ENCODE peak calls at places on chromosomes 16 and 17, in four cellular contexts. U is stimulated activated naive CD8-positive, alpha-beta T cell treated with anti-CD3 and anti-CD28 coated beads, Interleukin-15, Interleukin-2, amounts not matched to agents 100 U/mL and 50 U/mL, for 24 hours; S is activated naive CD8-positive, alpha-beta T cell treated with anti-CD3 and anti-CD28 coated beads, Interleukin-2, amount 10 ng/mL, durations not matched to agents 7 days and 5 days; M is HepG2. Y is an unnamed sample.

GRCh38 chr16:85403693-85404092 is 209.4 kb upstream of the GSE1 start:
- ATAC-seq in U (peak), S (no peak), M (peak), Y (no peak)

GRCh38 chr16:27867122-27868110 is 196.1 kb downstream of the GSG1L start:
- ATAC-seq in U (peak), S (peak), M (peak), Y (no peak)

GRCh38 chr16:25045696-25046381 is 30.7 kb upstream of the ARHGAP17 start:
- ATAC-seq in U (peak), S (no peak), M (no peak), Y (no peak)

GRCh38 chr16:9049241-9049640 is 42.2 kb upstream of the HAPSTR1 start:
- ATAC-seq in U (no peak), S (no peak), M (no peak), Y (no peak)

GRCh38 chr16:67101683-67102082 is 8.1 kb upstream of the PHAF1 start:
- ATAC-seq in U (peak), S (no peak), M (no peak), Y (peak)

GRCh38 chr16:85490971-85491771 is 122.0 kb upstream of the GSE1 start:
- ATAC-seq in U (no peak), S (no peak), M (peak), Y (no peak)

GRCh38 chr17:47778184-47778635 is 43.4 kb downstream of the OSBPL7 start:
- ATAC-seq in U (no peak), S (no peak), M (no peak), Y (peak)

GRCh38 chr17:83098241-83099085 is 19.1 kb downstream of the METRNL start:
- ATAC-seq in U (no peak), S (no peak), M (peak), Y (no peak)

GRCh38 chr16:88527186-88527936 is 42.8 kb upstream of the ZC3H18 start:
- ATAC-seq in U (peak), S (peak), M (peak), Y (peak)

GRCh38 chr17:8126306-8127066 is 2.6 kb upstream of the HES7 start:
- ATAC-seq in U (peak), S (peak), M (peak), Y (peak)

GRCh38 chr17:48037924-48038323 is 327 bp upstream of the COPZ2 start:
- ATAC-seq in U (no peak), S (no peak), M (peak), Y (no peak)

GRCh38 chr16:81589975-81590650 is 145.5 kb downstream of the CMIP start:
- ATAC-seq in U (no peak), S (no peak), M (no peak), Y (no peak)

GRCh38 chr17:18005496-18005895 is 32.8 kb downstream of the DRC3 start:
- ATAC-seq in U (no peak), S (no peak), M (no peak), Y (no peak)

GRCh38 chr17:50155115-50155819 is 4.8 kb upstream of the PPP1R9B start:
- ATAC-seq in U (no peak), S (no peak), M (no peak), Y (no peak)

GRCh38 chr16:65126845-65127624 is 5.2 kb upstream of the CDH11 start:
- ATAC-seq in U (no peak), S (no peak), M (peak), Y (no peak)

GRCh38 chr17:50278526-50279180 is 4.4 kb downstream of the TMEM92 start:
- ATAC-seq in U (no peak), S (no peak), M (no peak), Y (peak)

GRCh38 chr16:82915139-82915824 is 288.5 kb downstream of the CDH13 start:
- ATAC-seq in U (no peak), S (no peak), M (no peak), Y (no peak)

GRCh38 chr16:1989209-1989825 is 453 bp upstream of the SYNGR3 start:
- ATAC-seq in U (no peak), S (no peak), M (peak), Y (no peak)

GRCh38 chr17:29043539-29044165 is 711 bp downstream of the PIPOX start:
- ATAC-seq in U (no peak), S (no peak), M (peak), Y (peak)

GRCh38 chr17:44733753-44734152 is 25.0 kb upstream of the ADAM11 start:
- ATAC-seq in U (no peak), S (no peak), M (peak), Y (no peak)

GRCh38 chr17:3826191-3826590 is 19.9 kb downstream of the NCBP3 start:
- ATAC-seq in U (no peak), S (no peak), M (no peak), Y (no peak)

GRCh38 chr16:14071576-14072271 is 605 bp downstream of the MRTFB start:
- ATAC-seq in U (peak), S (peak), M (peak), Y (peak)

GRCh38 chr17:35788504-35788998 is 6.9 kb downstream of the MMP28 start:
- ATAC-seq in U (peak), S (no peak), M (no peak), Y (no peak)

GRCh38 chr17:78441271-78441986 is 63.0 kb downstream of the PGS1 start:
- ATAC-seq in U (no peak), S (no peak), M (no peak), Y (no peak)

GRCh38 chr17:43791589-43791988 is 11.4 kb downstream of the CFAP97D1 start:
- ATAC-seq in U (no peak), S (no peak), M (peak), Y (no peak)

GRCh38 chr16:55655709-55656694 is at the start of gene SLC6A2:
- ATAC-seq in U (no peak), S (no peak), M (peak), Y (no peak)

GRCh38 chr16:54544553-54545180 is 258.1 kb upstream of the IRX3 start:
- ATAC-seq in U (no peak), S (no peak), M (no peak), Y (no peak)

GRCh38 chr17:39791296-39791992 is 53.7 kb downstream of the GRB7 start:
- ATAC-seq in U (peak), S (peak), M (no peak), Y (peak)

GRCh38 chr16:50861926-50862325 is 120.0 kb downstream of the CYLD start:
- ATAC-seq in U (no peak), S (no peak), M (peak), Y (no peak)